ENCODE peak calls at places on chromosomes 12 and 14, in eight cellular contexts. G, F, U, N, A, E, L and W are unnamed samples.

GRCh38 chr12:68896881-68897540 is 36.0 kb downstream of the CPM start:
- DNase-seq in G (peak), F (no peak), U (no peak), N (no peak), A (peak), E (no peak), L (no peak), W (no peak)

GRCh38 chr12:91274886-91275285 is 92.3 kb upstream of the DCN start:
- DNase-seq in G (no peak), F (no peak), U (no peak), N (no peak), A (no peak), E (no peak), L (no peak), W (no peak)

GRCh38 chr12:16939871-16940306 is 333.9 kb upstream of the LMO3 start:
- DNase-seq in G (peak), F (no peak), U (no peak), N (peak), A (peak), E (peak), L (no peak), W (peak)

GRCh38 chr12:49539406-49540228 is 787 bp downstream of the KCNH3 start:
- DNase-seq in G (no peak), F (no peak), U (no peak), N (no peak), A (no peak), E (no peak), L (no peak), W (no peak)

GRCh38 chr14:100658514-100658886 is 68.2 kb upstream of the DLK1 start:
- DNase-seq in G (no peak), F (no peak), U (no peak), N (no peak), A (no peak), E (no peak), L (no peak), W (no peak)

GRCh38 chr12:1328385-1328784 is 266.0 kb downstream of the FBXL14 start:
- DNase-seq in G (no peak), F (no peak), U (no peak), N (no peak), A (no peak), E (no peak), L (no peak), W (no peak)

GRCh38 chr12:116524311-116524710 is 34.9 kb upstream of the MAP1LC3B2 start:
- DNase-seq in G (no peak), F (no peak), U (no peak), N (no peak), A (no peak), E (no peak), L (no peak), W (no peak)

GRCh38 chr12:52865090-52865944 is 16.5 kb upstream of the KRT78 start:
- DNase-seq in G (peak), F (peak), U (no peak), N (no peak), A (peak), E (peak), L (no peak), W (no peak)

GRCh38 chr12:63822352-63822751 is 22.1 kb upstream of the SRGAP1 start:
- DNase-seq in G (peak), F (no peak), U (no peak), N (no peak), A (peak), E (no peak), L (no peak), W (no peak)